ENCODE peak calls at places on chromosomes 12 and 14, in five cellular contexts. X is A549, W is HepG2, R is K562, D is GM12878. N is an unnamed sample.

GRCh38 chr14:69711065-69711464 is 55.9 kb upstream of the SRSF5 start:
- DNase-seq in X (no peak), W (no peak), R (no peak), D (no peak), N (no peak)

GRCh38 chr12:52918351-52918750 is 13.5 kb upstream of the KRT8 start:
- DNase-seq in X (no peak), W (no peak), R (no peak), D (no peak), N (no peak)

GRCh38 chr12:14262771-14263511 is 102.5 kb upstream of the ATF7IP start:
- DNase-seq in X (no peak), W (no peak), R (no peak), D (no peak), N (no peak)

GRCh38 chr12:98559666-98560065 is 33.8 kb upstream of the SLC25A3 start:
- DNase-seq in X (no peak), W (peak), R (no peak), D (no peak), N (no peak)

GRCh38 chr12:51828951-51829581 is 19.5 kb downstream of the FIGNL2 start:
- DNase-seq in X (no peak), W (no peak), R (no peak), D (no peak), N (no peak)

GRCh38 chr12:102474438-102475064 is 5.8 kb downstream of the IGF1 start:
- DNase-seq in X (no peak), W (no peak), R (peak), D (no peak), N (no peak)

GRCh38 chr12:65631621-65632111 is 192.6 kb upstream of the HMGA2 start:
- DNase-seq in X (peak), W (peak), R (no peak), D (no peak), N (no peak)

GRCh38 chr12:117025481-117026151 is 73.6 kb downstream of the TESC start:
- DNase-seq in X (peak), W (peak), R (peak), D (no peak), N (peak)

GRCh38 chr14:71320734-71321555 is 413.7 kb downstream of the PCNX1 start:
- DNase-seq in X (peak), W (no peak), R (peak), D (no peak), N (peak)

GRCh38 chr12:1034726-1035457 is 43.9 kb downstream of the ERC1 start:
- DNase-seq in X (no peak), W (no peak), R (no peak), D (no peak), N (no peak)

GRCh38 chr14:55556929-55557623 is 22.9 kb upstream of the KTN1 start:
- DNase-seq in X (no peak), W (peak), R (no peak), D (no peak), N (no peak)

GRCh38 chr12:104358353-104359003 is 54.9 kb downstream of the EID3 start:
- DNase-seq in X (no peak), W (peak), R (peak), D (peak), N (peak)

GRCh38 chr12:530308-530707 is 70.6 kb downstream of the B4GALNT3 start:
- DNase-seq in X (no peak), W (no peak), R (no peak), D (no peak), N (no peak)

GRCh38 chr12:9829483-9829882 is 2.2 kb downstream of the KLRF1 start:
- DNase-seq in X (no peak), W (no peak), R (no peak), D (no peak), N (no peak)

GRCh38 chr12:56020437-56021189 is at the start of gene IKZF4:
- DNase-seq in X (no peak), W (no peak), R (peak), D (no peak), N (peak)

GRCh38 chr12:107435520-107435919 is 250.1 kb upstream of the PWP1 start:
- DNase-seq in X (no peak), W (no peak), R (no peak), D (no peak), N (no peak)

GRCh38 chr14:78758333-78758732 is 588.2 kb downstream of the NRXN3 start:
- DNase-seq in X (peak), W (peak), R (peak), D (peak), N (peak)

GRCh38 chr12:40054554-40055226 is 51.2 kb downstream of the SLC2A13 start:
- DNase-seq in X (peak), W (no peak), R (no peak), D (no peak), N (no peak)

GRCh38 chr14:101761881-101762529 is 496 bp downstream of the PPP2R5C start:
- DNase-seq in X (peak), W (no peak), R (no peak), D (no peak), N (peak)

GRCh38 chr14:22106700-22107697 is 433.4 kb upstream of the OR4E1 start:
- DNase-seq in X (no peak), W (no peak), R (no peak), D (no peak), N (no peak)

GRCh38 chr12:131604146-131604844 is 106.6 kb upstream of the SFSWAP start:
- DNase-seq in X (no peak), W (no peak), R (peak), D (no peak), N (peak)

GRCh38 chr14:81220488-81220766 is 332 bp downstream of the GTF2A1 start:
- DNase-seq in X (no peak), W (no peak), R (no peak), D (no peak), N (no peak)

GRCh38 chr12:88063375-88063774 is 34.2 kb upstream of the C12orf50 start:
- DNase-seq in X (no peak), W (no peak), R (no peak), D (no peak), N (peak)

GRCh38 chr14:55832122-55832911 is 252.3 kb downstream of the KTN1 start:
- DNase-seq in X (peak), W (peak), R (no peak), D (no peak), N (no peak)

GRCh38 chr14:68979722-68980552 is 835 bp upstream of the ACTN1 start:
- DNase-seq in X (peak), W (no peak), R (peak), D (no peak), N (peak)

GRCh38 chr14:73290279-73290678 is 53.0 kb downstream of the PAPLN start:
- DNase-seq in X (no peak), W (no peak), R (no peak), D (peak), N (no peak)

GRCh38 chr14:73287071-73287470 is 49.8 kb downstream of the PAPLN start:
- DNase-seq in X (no peak), W (no peak), R (no peak), D (no peak), N (no peak)

GRCh38 chr14:73289308-73289707 is 52.0 kb downstream of the PAPLN start:
- DNase-seq in X (no peak), W (no peak), R (no peak), D (no peak), N (no peak)

GRCh38 chr14:73286598-73286997 is 49.3 kb downstream of the PAPLN start:
- DNase-seq in X (no peak), W (no peak), R (no peak), D (no peak), N (no peak)

DNA sequence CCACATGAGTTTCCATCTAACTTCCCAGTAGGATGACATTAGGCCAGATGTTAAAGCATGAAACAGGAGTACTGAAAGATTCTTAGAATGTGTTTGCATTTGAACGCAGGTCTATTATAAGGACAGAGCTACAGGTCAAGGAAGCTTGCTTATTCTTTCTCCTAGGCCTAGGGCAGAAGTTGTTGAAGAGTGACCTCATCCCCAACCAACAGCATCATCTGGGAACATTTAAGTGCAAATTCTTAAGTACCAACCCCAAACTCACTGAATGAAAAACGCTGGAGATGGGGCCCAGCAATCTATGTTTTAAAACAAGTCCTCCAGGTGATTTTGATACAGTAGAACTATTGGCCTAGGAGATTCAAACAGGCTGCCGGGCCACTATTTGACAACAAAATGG is 52.4 kb downstream of the PAPLN start:
- DNase-seq in X (no peak), W (no peak), R (no peak), D (no peak), N (no peak)
- TF ChIP-seq MAX in X (no peak), W (no peak), R (no peak), D (no peak), N (no peak)

DNA sequence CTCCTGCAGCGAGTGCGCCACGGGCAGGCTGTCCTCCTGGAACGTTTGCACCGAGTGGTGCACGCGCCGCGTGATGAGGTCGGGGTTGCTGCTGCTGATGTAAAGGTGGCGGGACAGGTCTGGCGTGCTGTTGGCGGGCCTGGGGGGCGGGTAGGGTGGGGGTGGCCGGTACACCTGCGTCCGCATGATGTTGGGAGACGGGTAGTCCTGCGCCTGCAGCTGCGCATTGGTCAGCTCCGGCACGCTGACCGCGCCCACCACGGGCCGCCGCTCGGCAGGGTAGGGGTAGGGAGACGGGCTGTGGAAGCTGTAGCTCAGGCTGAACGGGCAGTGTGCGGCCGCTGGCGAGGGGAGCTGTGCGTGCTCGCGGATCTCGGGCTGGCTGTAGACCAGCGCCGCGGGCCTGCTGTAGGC is 75.2 kb downstream of the PTPN21 start:
- DNase-seq in X (no peak), W (no peak), R (no peak), D (no peak), N (no peak)
- TF ChIP-seq MYC in X (no peak), W (no peak), R (no peak), D (no peak), N (no peak)

GRCh38 chr12:16612647-16613046 is 6.7 kb upstream of the LMO3 start:
- DNase-seq in X (no peak), W (no peak), R (no peak), D (no peak), N (no peak)

GRCh38 chr12:16610006-16610520 is 4.1 kb upstream of the LMO3 start:
- DNase-seq in X (no peak), W (no peak), R (no peak), D (no peak), N (no peak)

GRCh38 chr12:16610743-16611142 is 4.8 kb upstream of the LMO3 start:
- DNase-seq in X (no peak), W (no peak), R (no peak), D (no peak), N (no peak)

GRCh38 chr12:16609140-16609539 is 3.2 kb upstream of the LMO3 start:
- DNase-seq in X (no peak), W (no peak), R (no peak), D (no peak), N (no peak)

GRCh38 chr12:16611146-16611545 is 5.2 kb upstream of the LMO3 start:
- DNase-seq in X (no peak), W (no peak), R (no peak), D (no peak), N (no peak)
- TF ChIP-seq MAX in X (no peak), W (no peak), R (no peak), D (no peak), N (no peak)

DNA sequence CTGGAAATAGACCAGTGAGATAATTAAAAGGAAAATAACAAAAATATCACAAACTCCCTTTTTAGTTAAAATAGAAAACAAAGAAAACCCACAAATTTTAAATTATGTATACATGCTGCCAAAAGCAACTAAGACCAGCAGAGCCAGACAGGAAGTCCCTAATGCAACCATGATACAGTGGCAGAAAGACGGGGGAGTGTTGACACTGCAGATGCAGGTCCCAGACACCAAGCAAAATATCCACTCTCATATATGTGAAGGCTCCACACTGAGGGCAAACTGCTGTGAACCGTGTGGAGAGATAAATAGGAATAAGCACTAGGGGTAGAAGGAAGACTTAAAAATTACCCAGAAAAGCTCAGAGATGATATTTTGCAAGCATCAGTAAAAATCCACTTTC is 401.0 kb downstream of the BTG1 start:
- DNase-seq in X (no peak), W (no peak), R (no peak), D (no peak), N (peak)
- TF ChIP-seq MYC in X (no peak), W (no peak), R (no peak), D (no peak), N (no peak)

GRCh38 chr12:76057316-76057715 is 25.7 kb upstream of the PHLDA1 start:
- DNase-seq in X (no peak), W (no peak), R (no peak), D (no peak), N (no peak)
- TF ChIP-seq MAX in X (no peak), W (no peak), R (no peak), D (no peak), N (no peak)

DNA sequence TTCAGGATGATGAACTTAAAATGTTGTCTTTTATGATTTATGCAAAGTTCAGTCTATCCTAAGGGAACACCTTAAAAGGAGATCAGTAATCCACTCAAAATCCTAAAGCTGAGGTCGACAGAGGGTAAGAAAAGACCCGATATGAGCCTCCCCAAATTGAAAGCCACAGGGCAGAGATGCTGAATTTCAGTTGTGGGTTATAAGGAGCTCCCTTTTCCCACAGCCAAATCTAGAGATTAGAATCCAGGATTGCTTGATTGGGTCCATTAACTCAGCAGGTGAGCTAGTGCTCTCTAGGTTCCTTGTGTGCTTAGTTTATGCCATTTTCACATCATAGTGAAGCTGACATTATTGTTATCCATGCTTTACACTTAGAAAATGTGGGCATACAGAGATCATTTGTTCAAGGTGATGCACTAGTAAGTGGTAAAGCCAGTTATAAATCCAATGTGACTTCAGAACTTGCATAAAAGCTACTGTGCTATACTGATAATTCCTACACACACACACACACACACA is 417.5 kb downstream of the TMEM117 start:
- DNase-seq in X (no peak), W (no peak), R (no peak), D (no peak), N (no peak)
- TF ChIP-seq MYC in X (no peak), W (no peak), R (no peak), D (no peak), N (no peak)

GRCh38 chr12:54925319-54925718 is 59.2 kb downstream of the TESPA1 start:
- DNase-seq in X (no peak), W (no peak), R (no peak), D (no peak), N (no peak)
- TF ChIP-seq MAX in X (no peak), W (no peak), R (no peak), D (no peak), N (no peak)